ENCODE peak calls at places on chromosomes 4 and X, in six cellular contexts. One of them, this sample, is unnamed.
A peak's percentile ranks its signal among the peaks of the same experiment; 100 is the strongest.

GRCh38 chrX:140509468-140510305 is 4.8 kb upstream of the SOX3 start:
- DNase-seq in A172: no peak
- DNase-seq in naive B cell: no peak
- DNase-seq in T-helper 2 cell: no peak
- DNase-seq in posterior cingulate gyrus: no peak
- DNase-seq in NCI-H2107: no peak
- DNase-seq in this sample: no peak

GRCh38 chr4:101337688-101338087 is 9.6 kb downstream of the PPP3CA start:
- DNase-seq in A172: peak; percentile 58
- DNase-seq in NCI-H2107: no peak
- DNase-seq in posterior cingulate gyrus: no peak
- DNase-seq in naive B cell: no peak
- DNase-seq in T-helper 2 cell: no peak
- DNase-seq in this sample: no peak

GRCh38 chr4:76681996-76682395 is 215.9 kb downstream of the SOWAHB start:
- DNase-seq in T-helper 2 cell: no peak
- DNase-seq in posterior cingulate gyrus: no peak
- DNase-seq in A172: no peak
- DNase-seq in naive B cell: no peak
- DNase-seq in NCI-H2107: no peak
- DNase-seq in this sample: no peak

GRCh38 chr4:138199568-138200235 is 42.4 kb downstream of the SLC7A11 start:
- DNase-seq in T-helper 2 cell: no peak
- DNase-seq in A172: peak; percentile 23
- DNase-seq in posterior cingulate gyrus: no peak
- DNase-seq in naive B cell: no peak
- DNase-seq in NCI-H2107: no peak
- DNase-seq in this sample: no peak

GRCh38 chr4:28435346-28435745 is 1574.7 kb downstream of the STIM2 start:
- DNase-seq in NCI-H2107: no peak
- DNase-seq in posterior cingulate gyrus: no peak
- DNase-seq in T-helper 2 cell: no peak
- DNase-seq in naive B cell: no peak
- DNase-seq in A172: no peak
- DNase-seq in this sample: no peak

GRCh38 chrX:26915064-26915463 is 548.1 kb downstream of the PPP4R3C start:
- DNase-seq in naive B cell: no peak
- DNase-seq in A172: peak; percentile 75
- DNase-seq in NCI-H2107: no peak
- DNase-seq in posterior cingulate gyrus: no peak
- DNase-seq in T-helper 2 cell: no peak
- DNase-seq in this sample: no peak

GRCh38 chrX:87583679-87584078 is 66.1 kb downstream of the KLHL4 start:
- DNase-seq in T-helper 2 cell: no peak
- DNase-seq in NCI-H2107: no peak
- DNase-seq in naive B cell: no peak
- DNase-seq in A172: peak; percentile 0
- DNase-seq in posterior cingulate gyrus: no peak
- DNase-seq in this sample: no peak

GRCh38 chr4:87353592-87353991 is 30.9 kb upstream of the HSD17B13 start:
- DNase-seq in posterior cingulate gyrus: no peak
- DNase-seq in NCI-H2107: no peak
- DNase-seq in T-helper 2 cell: no peak
- DNase-seq in A172: no peak
- DNase-seq in naive B cell: no peak
- DNase-seq in this sample: peak; percentile 23

GRCh38 chr4:6582889-6583504 is 8.0 kb downstream of the MAN2B2 start:
- DNase-seq in T-helper 2 cell: no peak
- DNase-seq in A172: peak; percentile 38
- DNase-seq in posterior cingulate gyrus: no peak
- DNase-seq in naive B cell: no peak
- DNase-seq in NCI-H2107: no peak
- DNase-seq in this sample: no peak

GRCh38 chr4:143251781-143252180 is 67.1 kb downstream of the USP38 start:
- DNase-seq in T-helper 2 cell: no peak
- DNase-seq in A172: no peak
- DNase-seq in naive B cell: no peak
- DNase-seq in posterior cingulate gyrus: no peak
- DNase-seq in NCI-H2107: no peak
- DNase-seq in this sample: no peak